ENCODE peak calls at places on chromosomes 13 and 19, in four cellular contexts. M is fibroblast of pulmonary artery, T is astrocyte of the cerebellum, D is GM12865. J is an unnamed sample.

GRCh38 chr13:29969286-29969685 is 118.9 kb upstream of the UBL3 start:
- DNase-seq in M (peak; percentile 82), T (peak; percentile 79), D (no peak), J (no peak)

GRCh38 chr13:113155201-113155600 is 3.2 kb upstream of the PROZ start:
- DNase-seq in M (no peak), T (no peak), D (no peak), J (no peak)

GRCh38 chr19:55590621-55591020 is 8.7 kb downstream of the FIZ1 start:
- DNase-seq in M (no peak), T (no peak), D (no peak), J (no peak)

GRCh38 chr13:91702411-91702810 is 304.0 kb downstream of the GPC5 start:
- DNase-seq in M (no peak), T (no peak), D (no peak), J (no peak)

GRCh38 chr19:16355293-16356043 is 30.8 kb downstream of the KLF2 start:
- DNase-seq in M (peak; percentile 62), T (no peak), D (no peak), J (no peak)

GRCh38 chr13:54232700-54233099 is 1204.1 kb downstream of the OLFM4 start:
- DNase-seq in M (no peak), T (no peak), D (no peak), J (no peak)

GRCh38 chr19:4083677-4084546 is 17.2 kb upstream of the ZBTB7A start:
- DNase-seq in M (no peak), T (no peak), D (peak; percentile 66), J (no peak)

GRCh38 chr19:39303373-39304184 is 7.4 kb downstream of the IFNL1 start:
- DNase-seq in M (no peak), T (no peak), D (no peak), J (no peak)

GRCh38 chr19:35995655-35995993 is 636 bp downstream of the SDHAF1 start:
- DNase-seq in M (peak; percentile 33), T (no peak), D (peak; percentile 76), J (peak; percentile 34)

GRCh38 chr19:10553943-10554381 is 10.3 kb downstream of the ATG4D start:
- DNase-seq in M (no peak), T (no peak), D (peak; percentile 73), J (peak; percentile 56)

GRCh38 chr19:7729211-7729610 is 2.7 kb downstream of the CLEC4G start:
- DNase-seq in M (no peak), T (no peak), D (no peak), J (no peak)

GRCh38 chr19:46713781-46714522 is 3.0 kb downstream of the PRKD2 start:
- DNase-seq in M (peak; percentile 88), T (peak; percentile 52), D (peak; percentile 81), J (peak; percentile 58)

GRCh38 chr13:93562676-93563075 is 336.1 kb downstream of the GPC6 start:
- DNase-seq in M (no peak), T (no peak), D (no peak), J (no peak)

GRCh38 chr13:31674056-31674455 is 65.3 kb upstream of the RXFP2 start:
- DNase-seq in M (peak; percentile 47), T (no peak), D (no peak), J (no peak)

GRCh38 chr19:56765107-56765506 is 75.4 kb downstream of the PEG3 start:
- DNase-seq in M (no peak), T (no peak), D (no peak), J (no peak)

GRCh38 chr19:30856376-30856775 is 484.2 kb downstream of the ZNF536 start:
- DNase-seq in M (no peak), T (no peak), D (no peak), J (no peak)

GRCh38 chr13:104289400-104289799 is 1223.2 kb upstream of the SLC10A2 start:
- DNase-seq in M (no peak), T (no peak), D (no peak), J (no peak)

GRCh38 chr19:54275951-54276350 is 5.0 kb downstream of the LILRB2 start:
- DNase-seq in M (no peak), T (no peak), D (no peak), J (no peak)

GRCh38 chr19:3369337-3370213 is 3.2 kb downstream of the NFIC start:
- DNase-seq in M (peak; percentile 44), T (no peak), D (peak; percentile 61), J (no peak)

GRCh38 chr19:35744688-35745327 is 410 bp downstream of the U2AF1L4 start:
- DNase-seq in M (peak; percentile 96), T (peak; percentile 90), D (peak; percentile 96), J (peak; percentile 88)

GRCh38 chr19:15195987-15196682 is 4.7 kb downstream of the NOTCH3 start:
- DNase-seq in M (no peak), T (no peak), D (no peak), J (no peak)

GRCh38 chr19:16139752-16140151 is 3.7 kb upstream of the HSH2D start:
- DNase-seq in M (no peak), T (no peak), D (peak; percentile 94), J (peak; percentile 45)

GRCh38 chr13:100330662-100331061 is 241.8 kb downstream of the PCCA start:
- DNase-seq in M (peak; percentile 18), T (no peak), D (no peak), J (no peak)

GRCh38 chr19:45569619-45570421 is 14.8 kb downstream of the OPA3 start:
- DNase-seq in M (peak; percentile 46), T (no peak), D (peak; percentile 80), J (peak; percentile 50)

GRCh38 chr13:87680298-87680697 is 9.1 kb downstream of the SLITRK5 start:
- DNase-seq in M (no peak), T (no peak), D (no peak), J (no peak)

GRCh38 chr13:50990540-50991506 is 81.2 kb downstream of the RNASEH2B start:
- DNase-seq in M (peak; percentile 67), T (peak; percentile 44), D (no peak), J (no peak)

GRCh38 chr19:48959341-48960239 is 4.9 kb downstream of the BAX start:
- DNase-seq in M (no peak), T (no peak), D (no peak), J (no peak)

GRCh38 chr13:64529874-64530485 is 2700.2 kb downstream of the PCDH9 start:
- DNase-seq in M (peak; percentile 26), T (no peak), D (peak; percentile 2), J (no peak)

GRCh38 chr19:7850429-7850819 is 20.4 kb downstream of the EVI5L start:
- DNase-seq in M (no peak), T (no peak), D (no peak), J (no peak)

GRCh38 chr13:45989607-45990006 is 62.9 kb downstream of the ZC3H13 start:
- DNase-seq in M (peak; percentile 77), T (peak; percentile 62), D (no peak), J (no peak)

GRCh38 chr13:111645198-111645597 is 324.8 kb downstream of the TEX29 start:
- DNase-seq in M (no peak), T (no peak), D (no peak), J (no peak)

GRCh38 chr19:18098891-18099622 is 1.5 kb downstream of the MAST3 start:
- DNase-seq in M (no peak), T (no peak), D (peak; percentile 96), J (peak; percentile 42)

GRCh38 chr19:16456652-16457194 is 15.0 kb downstream of the EPS15L1 start:
- DNase-seq in M (no peak), T (no peak), D (no peak), J (no peak)

GRCh38 chr13:51118809-51119431 is 7.8 kb upstream of the C13orf42 start:
- DNase-seq in M (no peak), T (no peak), D (no peak), J (no peak)

GRCh38 chr19:23440207-23440606 is 44.9 kb upstream of the ZNF91 start:
- DNase-seq in M (no peak), T (no peak), D (no peak), J (no peak)

GRCh38 chr19:23437901-23438300 is 42.6 kb upstream of the ZNF91 start:
- DNase-seq in M (no peak), T (no peak), D (no peak), J (no peak)

GRCh38 chr19:23439623-23440022 is 44.4 kb upstream of the ZNF91 start:
- DNase-seq in M (no peak), T (no peak), D (no peak), J (no peak)

GRCh38 chr19:23436944-23437343 is 41.7 kb upstream of the ZNF91 start:
- DNase-seq in M (no peak), T (no peak), D (no peak), J (no peak)

GRCh38 chr19:23440791-23441190 is 45.5 kb upstream of the ZNF91 start:
- DNase-seq in M (no peak), T (no peak), D (peak; percentile 16), J (no peak)
- TF ChIP-seq CTCF in M (peak; percentile 29), T (peak; percentile 41), D (peak; percentile 33), J (no peak)

GRCh38 chr13:99289265-99289664 is 17.9 kb downstream of the GPR183 start:
- DNase-seq in M (no peak), T (no peak), D (no peak), J (no peak)
- TF ChIP-seq CTCF in M (no peak), T (no peak), D (no peak), J (no peak)

DNA sequence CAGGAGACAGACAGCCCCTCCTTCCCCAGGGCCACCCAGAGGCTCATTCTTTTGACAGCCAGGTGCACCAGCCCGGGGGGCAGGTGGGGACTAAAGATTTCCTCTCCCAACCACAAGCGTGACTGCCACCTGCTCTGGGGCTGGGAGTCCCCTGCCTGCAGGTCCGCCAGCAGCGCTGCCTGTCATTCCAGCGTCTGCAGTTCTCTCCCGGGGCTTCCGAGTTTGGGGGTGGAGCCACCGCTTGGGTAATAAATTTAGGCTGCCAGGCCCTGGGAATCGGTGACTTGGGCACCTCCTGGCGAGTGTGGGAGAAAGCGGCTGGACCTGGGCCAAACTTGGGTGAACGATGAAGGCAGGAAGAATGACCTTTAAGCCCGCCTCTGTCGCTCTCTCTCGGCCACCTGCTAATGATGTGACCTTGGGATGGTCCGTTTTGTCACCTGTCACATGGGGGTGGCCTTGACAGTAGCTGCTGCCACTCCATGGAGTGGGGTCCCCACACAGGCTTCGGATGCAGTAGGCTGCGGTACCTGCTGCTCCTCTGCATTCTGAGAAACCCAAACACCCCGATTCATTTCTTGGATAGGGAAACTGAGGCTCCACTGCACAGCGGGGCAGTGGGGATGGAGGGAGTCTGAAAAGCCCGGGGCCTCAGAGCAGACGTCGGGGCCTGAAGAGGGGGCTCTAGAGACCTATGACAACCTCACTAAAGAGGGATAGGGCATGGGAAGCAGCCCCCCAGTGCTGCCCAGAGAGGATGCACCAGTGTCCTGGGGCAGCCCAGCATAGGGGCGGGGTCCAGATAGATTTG is 12.8 kb downstream of the FUT6 start:
- DNase-seq in M (peak; percentile 25), T (no peak), D (peak; percentile 59), J (no peak)
- TF ChIP-seq CTCF in M (no peak), T (peak; percentile 7), D (no peak), J (no peak)

GRCh38 chr13:41032646-41033396 is 13.7 kb upstream of the ELF1 start:
- DNase-seq in M (no peak), T (no peak), D (no peak), J (no peak)

GRCh38 chr13:41026806-41027205 is 7.7 kb upstream of the ELF1 start:
- DNase-seq in M (no peak), T (no peak), D (no peak), J (no peak)

GRCh38 chr13:41028051-41028450 is 8.9 kb upstream of the ELF1 start:
- DNase-seq in M (no peak), T (no peak), D (no peak), J (no peak)

GRCh38 chr13:41025518-41025917 is 6.4 kb upstream of the ELF1 start:
- DNase-seq in M (no peak), T (no peak), D (no peak), J (no peak)

DNA sequence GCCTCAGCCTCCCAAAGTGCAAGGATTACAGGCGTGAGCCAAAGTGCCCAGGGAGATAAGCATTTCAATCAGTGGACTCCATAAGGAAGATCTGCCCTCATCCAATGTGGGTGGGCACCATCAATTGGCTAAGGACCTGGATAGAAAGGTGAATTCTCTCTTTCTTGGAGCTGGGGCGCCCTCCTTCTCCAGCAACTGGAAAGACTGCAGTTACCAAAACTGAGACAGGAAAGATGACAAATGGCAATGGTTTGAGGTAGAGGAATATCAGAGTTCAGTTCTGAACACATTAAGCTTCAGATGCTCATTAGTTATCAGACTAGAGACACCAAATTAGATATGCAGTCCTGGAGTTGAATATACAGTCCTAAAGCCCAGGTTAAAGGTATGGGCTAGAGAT is 10.5 kb upstream of the ELF1 start:
- DNase-seq in M (no peak), T (no peak), D (no peak), J (no peak)
- TF ChIP-seq CTCF in M (no peak), T (no peak), D (no peak), J (no peak)

J was measured in natural killer cell.